ENCODE peak calls at places on chromosomes 13 and 19, in seven cellular contexts. L is ureter; I is stimulated activated CD8-positive, alpha-beta memory T cell treated with anti-CD3 and anti-CD28 coated beads, Interleukin-12 subunit alpha, Interleukin-12 subunit beta, amount 100 ng/mL, for 1 hour; G is T follicular helper cell; Z is mesendoderm; D is nephron progenitor cell; E is activated naive CD4-positive, alpha-beta T cell. B is an unnamed sample.

GRCh38 chr13:50537029-50537428 is 306.5 kb downstream of the DLEU7 start:
- DNase-seq in L (no peak), I (no peak), G (no peak), Z (no peak), D (no peak), E (no peak), B (no peak)

GRCh38 chr19:49758292-49758691 is 4.8 kb downstream of the TSKS start:
- DNase-seq in L (no peak), I (no peak), G (no peak), Z (peak), D (no peak), E (no peak), B (no peak)

GRCh38 chr13:46665630-46666482 is 112.9 kb downstream of the LRCH1 start:
- DNase-seq in L (no peak), I (no peak), G (no peak), Z (peak), D (no peak), E (no peak), B (no peak)

GRCh38 chr19:10328558-10329429 is 4.5 kb downstream of the RAVER1 start:
- DNase-seq in L (no peak), I (no peak), G (no peak), Z (no peak), D (no peak), E (no peak), B (no peak)

GRCh38 chr13:78121459-78122348 is 203.1 kb upstream of the EDNRB start:
- DNase-seq in L (peak), I (no peak), G (no peak), Z (peak), D (peak), E (no peak), B (no peak)

GRCh38 chr13:92573467-92574057 is 653.0 kb upstream of the GPC6 start:
- DNase-seq in L (no peak), I (no peak), G (no peak), Z (peak), D (peak), E (no peak), B (peak)

GRCh38 chr19:604355-604754 is 14.7 kb downstream of the HCN2 start:
- DNase-seq in L (no peak), I (no peak), G (no peak), Z (peak), D (no peak), E (no peak), B (no peak)

GRCh38 chr19:51107406-51108065 is 673 bp downstream of the CTU1 start:
- DNase-seq in L (peak), I (no peak), G (no peak), Z (peak), D (no peak), E (no peak), B (no peak)

GRCh38 chr19:47489072-47489914 is 5.3 kb upstream of the KPTN start:
- DNase-seq in L (no peak), I (no peak), G (no peak), Z (no peak), D (no peak), E (no peak), B (no peak)

GRCh38 chr19:10338940-10339339 is 484 bp downstream of the ICAM3 start:
- DNase-seq in L (no peak), I (no peak), G (no peak), Z (no peak), D (no peak), E (no peak), B (no peak)

GRCh38 chr19:39212377-39212742 is 8.3 kb upstream of the SYCN start:
- DNase-seq in L (no peak), I (peak), G (peak), Z (peak), D (peak), E (no peak), B (no peak)

GRCh38 chr19:9075064-9075964 is 11.5 kb upstream of the OR1M1 start:
- DNase-seq in L (peak), I (no peak), G (no peak), Z (peak), D (peak), E (no peak), B (no peak)

GRCh38 chr13:87889241-87889640 is 218.1 kb downstream of the SLITRK5 start:
- DNase-seq in L (no peak), I (no peak), G (no peak), Z (no peak), D (no peak), E (no peak), B (peak)

GRCh38 chr13:80551650-80552497 is 210.9 kb upstream of the SPRY2 start:
- DNase-seq in L (no peak), I (no peak), G (no peak), Z (no peak), D (no peak), E (no peak), B (no peak)

GRCh38 chr19:3691726-3692125 is 8.5 kb downstream of the PIP5K1C start:
- DNase-seq in L (no peak), I (no peak), G (no peak), Z (no peak), D (no peak), E (no peak), B (no peak)

GRCh38 chr19:39131255-39131755 is 5.7 kb downstream of the PAK4 start:
- DNase-seq in L (peak), I (no peak), G (no peak), Z (no peak), D (no peak), E (no peak), B (no peak)

GRCh38 chr13:51829236-51829899 is 15.6 kb downstream of the TMEM272 start:
- DNase-seq in L (no peak), I (no peak), G (no peak), Z (no peak), D (no peak), E (no peak), B (no peak)

GRCh38 chr13:98534821-98535220 is 42.1 kb downstream of the STK24 start:
- DNase-seq in L (no peak), I (no peak), G (no peak), Z (no peak), D (no peak), E (no peak), B (no peak)

GRCh38 chr13:114043421-114044053 is 69.7 kb upstream of the C13orf46 start:
- DNase-seq in L (no peak), I (no peak), G (no peak), Z (peak), D (no peak), E (no peak), B (no peak)

GRCh38 chr19:38989066-38989605 is 13.6 kb upstream of the FBXO17 start:
- DNase-seq in L (no peak), I (no peak), G (no peak), Z (peak), D (peak), E (no peak), B (peak)

GRCh38 chr13:76307157-76307556 is 579.0 kb downstream of the KCTD12 start:
- DNase-seq in L (no peak), I (no peak), G (no peak), Z (peak), D (no peak), E (no peak), B (no peak)

GRCh38 chr13:111130111-111130508 is 15.0 kb downstream of the ARHGEF7 start:
- DNase-seq in L (no peak), I (no peak), G (no peak), Z (no peak), D (no peak), E (no peak), B (no peak)

GRCh38 chr19:24078688-24079087 is 8.3 kb upstream of the ZNF254 start:
- DNase-seq in L (no peak), I (no peak), G (no peak), Z (no peak), D (no peak), E (no peak), B (no peak)

GRCh38 chr19:10639836-10640235 is 14.3 kb upstream of the ILF3 start:
- DNase-seq in L (no peak), I (no peak), G (no peak), Z (no peak), D (no peak), E (no peak), B (no peak)

B was measured in NCI-H510A.